ENCODE peak calls at places on chromosomes 2 and 18, in six cellular contexts. W is lung microvascular endothelial cell; B is ELF-1; O is activated naive CD4-positive, alpha-beta T cell treated with anti-CD3 and anti-CD28 coated beads, Interleukin-2, amount 50 U/mL, for 16 hours; F is right lobe of liver; J is activated CD4-positive, alpha-beta memory T cell treated with anti-CD3 and anti-CD28 coated beads for 36 hours. N is an unnamed sample.

GRCh38 chr2:234243871-234244565 is 193.5 kb downstream of the SPP2 start:
- DNase-seq in W (no peak), B (no peak), O (no peak), F (no peak), J (no peak), N (no peak)

GRCh38 chr2:17792515-17792914 is 23.7 kb upstream of the MSGN1 start:
- DNase-seq in W (no peak), B (no peak), O (no peak), F (no peak), J (peak), N (no peak)

GRCh38 chr2:15449542-15450236 is 111.4 kb downstream of the NBAS start:
- DNase-seq in W (no peak), B (no peak), O (no peak), F (no peak), J (no peak), N (no peak)

GRCh38 chr2:105754011-105754410 is 9.3 kb downstream of the NCK2 start:
- DNase-seq in W (no peak), B (no peak), O (peak), F (no peak), J (peak), N (no peak)

GRCh38 chr2:94881070-94881469 is 9.8 kb downstream of the TEKT4 start:
- DNase-seq in W (no peak), B (no peak), O (no peak), F (no peak), J (no peak), N (no peak)

GRCh38 chr2:99389371-99389770 is 52.2 kb downstream of the EIF5B start:
- DNase-seq in W (no peak), B (no peak), O (no peak), F (no peak), J (no peak), N (no peak)

GRCh38 chr2:10126627-10127026 is 4.1 kb downstream of the RRM2 start:
- DNase-seq in W (peak), B (no peak), O (no peak), F (no peak), J (no peak), N (no peak)

GRCh38 chr2:143345887-143346612 is 216.8 kb downstream of the ARHGAP15 start:
- DNase-seq in W (no peak), B (no peak), O (no peak), F (no peak), J (no peak), N (no peak)

GRCh38 chr2:67446504-67446911 is 49.4 kb downstream of the ETAA1 start:
- DNase-seq in W (no peak), B (no peak), O (no peak), F (no peak), J (no peak), N (no peak)

GRCh38 chr2:112140899-112141622 is 2.9 kb downstream of the FBLN7 start:
- DNase-seq in W (no peak), B (no peak), O (no peak), F (no peak), J (no peak), N (no peak)

GRCh38 chr2:105809099-105809473 is 64.4 kb downstream of the NCK2 start:
- DNase-seq in W (no peak), B (no peak), O (peak), F (no peak), J (peak), N (no peak)

GRCh38 chr18:25896178-25896780 is 194.1 kb downstream of the SS18 start:
- DNase-seq in W (peak), B (peak), O (no peak), F (no peak), J (peak), N (no peak)

GRCh38 chr2:96304606-96305005 is 740 bp downstream of the SNRNP200 start:
- DNase-seq in W (no peak), B (no peak), O (no peak), F (no peak), J (no peak), N (no peak)

GRCh38 chr2:6309415-6310185 is 556.1 kb downstream of the CMPK2 start:
- DNase-seq in W (no peak), B (no peak), O (no peak), F (no peak), J (no peak), N (no peak)

N was measured in Right ventricle myocardium superior.